ENCODE peak calls at places on chromosomes 1 and 21, in seven cellular contexts. M is IMR-90, W is upper lobe of left lung, A is uterus, H is cardiac muscle cell, S is esophagus squamous epithelium, L is A673. G is an unnamed sample.

GRCh38 chr1:27566462-27567182 is 37.3 kb downstream of the AHDC1 start:
- DNase-seq in M (no peak), W (no peak), A (peak; percentile 58), H (no peak), S (no peak), L (no peak), G (no peak)

GRCh38 chr1:36093226-36093625 is 4.5 kb downstream of the ADPRS start:
- DNase-seq in M (no peak), W (no peak), A (no peak), H (no peak), S (no peak), L (no peak), G (no peak)

GRCh38 chr1:91883470-91883869 is 2.5 kb downstream of the TGFBR3 start:
- DNase-seq in M (peak; percentile 62), W (no peak), A (no peak), H (peak; percentile 61), S (no peak), L (peak; percentile 59), G (no peak)

GRCh38 chr1:201068976-201069375 is 43.2 kb downstream of the CACNA1S start:
- DNase-seq in M (no peak), W (no peak), A (no peak), H (no peak), S (no peak), L (no peak), G (no peak)

GRCh38 chr1:156839426-156840109 is 19.3 kb downstream of the INSRR start:
- DNase-seq in M (no peak), W (no peak), A (no peak), H (no peak), S (no peak), L (no peak), G (no peak)

GRCh38 chr1:235703516-235703915 is 53.9 kb upstream of the GNG4 start:
- DNase-seq in M (peak; percentile 70), W (no peak), A (no peak), H (peak; percentile 43), S (no peak), L (no peak), G (peak; percentile 50)

GRCh38 chr1:14412235-14412634 is 186.2 kb upstream of the KAZN start:
- DNase-seq in M (no peak), W (no peak), A (no peak), H (no peak), S (no peak), L (no peak), G (no peak)

GRCh38 chr1:173917635-173918493 is 737 bp upstream of the SERPINC1 start:
- DNase-seq in M (no peak), W (peak; percentile 41), A (no peak), H (no peak), S (no peak), L (no peak), G (no peak)

GRCh38 chr1:7679873-7680790 is 91.0 kb upstream of the VAMP3 start:
- DNase-seq in M (peak; percentile 13), W (no peak), A (no peak), H (peak; percentile 61), S (no peak), L (peak; percentile 70), G (no peak)

GRCh38 chr21:44537930-44538911 is 1.8 kb downstream of the KRTAP10-1 start:
- DNase-seq in M (no peak), W (no peak), A (no peak), H (no peak), S (no peak), L (no peak), G (no peak)

GRCh38 chr1:221078260-221078965 is 199.2 kb downstream of the HLX start:
- DNase-seq in M (peak; percentile 51), W (no peak), A (no peak), H (no peak), S (no peak), L (no peak), G (no peak)

GRCh38 chr1:117060441-117061317 is 553 bp downstream of the TTF2 start:
- DNase-seq in M (peak; percentile 34), W (peak; percentile 32), A (no peak), H (peak; percentile 52), S (no peak), L (peak; percentile 61), G (no peak)

GRCh38 chr21:38770660-38771059 is 35.1 kb upstream of the ETS2 start:
- DNase-seq in M (no peak), W (no peak), A (no peak), H (no peak), S (no peak), L (no peak), G (no peak)

GRCh38 chr1:221697924-221698425 is 43.9 kb downstream of the DUSP10 start:
- DNase-seq in M (peak; percentile 65), W (no peak), A (no peak), H (peak; percentile 21), S (no peak), L (no peak), G (peak; percentile 56)

GRCh38 chr1:86150553-86151055 is 6.0 kb downstream of the COL24A1 start:
- DNase-seq in M (peak; percentile 53), W (no peak), A (no peak), H (peak; percentile 40), S (no peak), L (no peak), G (no peak)

GRCh38 chr1:103107696-103108524 is at the start of gene COL11A1:
- DNase-seq in M (no peak), W (no peak), A (no peak), H (no peak), S (no peak), L (no peak), G (no peak)

GRCh38 chr1:32742956-32743355 is 40.4 kb upstream of the SYNC start:
- DNase-seq in M (no peak), W (peak; percentile 38), A (no peak), H (no peak), S (no peak), L (no peak), G (no peak)

GRCh38 chr1:32742132-32742947 is 39.8 kb upstream of the SYNC start:
- DNase-seq in M (no peak), W (peak; percentile 46), A (no peak), H (no peak), S (no peak), L (no peak), G (no peak)

GRCh38 chr1:32741417-32742131 is 39.0 kb upstream of the SYNC start:
- DNase-seq in M (no peak), W (no peak), A (no peak), H (no peak), S (no peak), L (no peak), G (no peak)

GRCh38 chr1:32744063-32744410 is 41.5 kb upstream of the SYNC start:
- DNase-seq in M (no peak), W (no peak), A (no peak), H (no peak), S (no peak), L (no peak), G (no peak)

GRCh38 chr1:32743380-32744062 is 41.0 kb upstream of the SYNC start:
- DNase-seq in M (no peak), W (no peak), A (no peak), H (no peak), S (no peak), L (no peak), G (no peak)
- H3K4me3 ChIP-seq in M (no peak overlapping the region), W (peak overlapping the region; percentile 85), A (no peak overlapping the region), H (no peak overlapping the region), S (peak overlapping the region; percentile 74), L (no peak overlapping the region), G (peak overlapping the region; percentile 74)

GRCh38 chr1:15847100-15847892 is at the start of gene SPEN:
- DNase-seq in M (peak; percentile 96), W (peak; percentile 99), A (peak; percentile 96), H (peak; percentile 99), S (peak; percentile 89), L (peak; percentile 99), G (no peak)
- TF ChIP-seq CTCF in M (no peak), W (peak; percentile 15), A (peak; percentile 1), H (no peak), S (peak; percentile 25), L (no peak), G (no peak)

GRCh38 chr1:111618953-111619634 is 495 bp upstream of the RAP1A start:
- DNase-seq in M (no peak), W (no peak), A (peak; percentile 23), H (no peak), S (no peak), L (no peak), G (no peak)

GRCh38 chr1:111621050-111621449 is 1.5 kb downstream of the RAP1A start:
- DNase-seq in M (peak; percentile 11), W (no peak), A (no peak), H (peak; percentile 60), S (no peak), L (peak; percentile 10), G (no peak)

GRCh38 chr1:111620412-111620971 is 903 bp downstream of the RAP1A start:
- DNase-seq in M (no peak), W (no peak), A (no peak), H (no peak), S (no peak), L (peak; percentile 45), G (no peak)

GRCh38 chr1:111618081-111618480 is 1.5 kb upstream of the RAP1A start:
- DNase-seq in M (no peak), W (no peak), A (no peak), H (no peak), S (no peak), L (no peak), G (no peak)

GRCh38 chr1:111619635-111620411 is at the start of gene RAP1A:
- DNase-seq in M (peak; percentile 88), W (peak; percentile 97), A (peak; percentile 95), H (peak; percentile 96), S (peak; percentile 73), L (peak; percentile 95), G (no peak)
- H3K4me3 ChIP-seq in M (peak within 1 kb of the TSS; percentile 99), W (peak within 1 kb of the TSS; percentile 87), A (peak within 1 kb of the TSS; percentile 85), H (peak within 1 kb of the TSS; percentile 63), S (peak within 1 kb of the TSS; percentile 92), L (peak within 1 kb of the TSS; percentile 92), G (peak within 1 kb of the TSS; percentile 87)

GRCh38 chr1:48552420-48552819 is 80.4 kb upstream of the SPATA6 start:
- DNase-seq in M (no peak), W (no peak), A (no peak), H (peak; percentile 6), S (no peak), L (peak; percentile 24), G (no peak)
- TF ChIP-seq CTCF in M (peak; percentile 5), W (peak; percentile 27), A (no peak), H (peak; percentile 18), S (no peak), L (peak; percentile 45), G (no peak)

GRCh38 chr1:150528196-150528595 is 12.6 kb downstream of the FALEC start:
- DNase-seq in M (peak; percentile 86), W (no peak), A (no peak), H (no peak), S (no peak), L (no peak), G (no peak)
- H3K4me3 ChIP-seq in M (no peak overlapping the region), W (no peak overlapping the region), A (no peak overlapping the region), H (no peak overlapping the region), S (no peak overlapping the region), L (no peak overlapping the region), G (no peak overlapping the region)

G was measured in AG04449.